ENCODE peak calls at places on chromosomes 13 and 19, in six cellular contexts. One of them, this sample, is unnamed.

GRCh38 chr19:2785244-2786000 is at the start of gene THOP1:
- DNase-seq in KG1: peak; percentile 97
- DNase-seq in caudate nucleus: peak; percentile 92
- DNase-seq in stimulated activated CD4-positive, alpha-beta T cell treated with anti-CD3 and anti-CD28 coated beads, Interleukin-2, amount 100 ng/mL, for 48 hours: peak; percentile 99
- DNase-seq in nucleus accumbens: peak; percentile 95
- DNase-seq in activated T-cell treated with anti-CD3 and anti-CD28 coated beads, Interleukin-2, amount 50 U/mL, for 72 hours: peak; percentile 99
- DNase-seq in this sample: peak; percentile 99

GRCh38 chr19:288911-289310 is 2.3 kb downstream of the PLPP2 start:
- DNase-seq in nucleus accumbens: no peak
- DNase-seq in activated T-cell treated with anti-CD3 and anti-CD28 coated beads, Interleukin-2, amount 50 U/mL, for 72 hours: no peak
- DNase-seq in KG1: no peak
- DNase-seq in caudate nucleus: no peak
- DNase-seq in stimulated activated CD4-positive, alpha-beta T cell treated with anti-CD3 and anti-CD28 coated beads, Interleukin-2, amount 100 ng/mL, for 48 hours: no peak
- DNase-seq in this sample: no peak

GRCh38 chr13:102580552-102581169 is 16.1 kb upstream of the TPP2 start:
- DNase-seq in activated T-cell treated with anti-CD3 and anti-CD28 coated beads, Interleukin-2, amount 50 U/mL, for 72 hours: peak; percentile 49
- DNase-seq in caudate nucleus: no peak
- DNase-seq in KG1: peak; percentile 49
- DNase-seq in stimulated activated CD4-positive, alpha-beta T cell treated with anti-CD3 and anti-CD28 coated beads, Interleukin-2, amount 100 ng/mL, for 48 hours: peak; percentile 24
- DNase-seq in nucleus accumbens: no peak
- DNase-seq in this sample: peak; percentile 66

GRCh38 chr13:111267784-111268183 is 52.7 kb upstream of the TEX29 start:
- DNase-seq in nucleus accumbens: no peak
- DNase-seq in activated T-cell treated with anti-CD3 and anti-CD28 coated beads, Interleukin-2, amount 50 U/mL, for 72 hours: no peak
- DNase-seq in KG1: no peak
- DNase-seq in caudate nucleus: no peak
- DNase-seq in stimulated activated CD4-positive, alpha-beta T cell treated with anti-CD3 and anti-CD28 coated beads, Interleukin-2, amount 100 ng/mL, for 48 hours: no peak
- DNase-seq in this sample: no peak

GRCh38 chr19:13992025-13992424 is 14.1 kb downstream of the RFX1 start:
- DNase-seq in nucleus accumbens: no peak
- DNase-seq in caudate nucleus: no peak
- DNase-seq in KG1: no peak
- DNase-seq in stimulated activated CD4-positive, alpha-beta T cell treated with anti-CD3 and anti-CD28 coated beads, Interleukin-2, amount 100 ng/mL, for 48 hours: no peak
- DNase-seq in activated T-cell treated with anti-CD3 and anti-CD28 coated beads, Interleukin-2, amount 50 U/mL, for 72 hours: no peak
- DNase-seq in this sample: no peak

GRCh38 chr19:45994456-45994988 is 745 bp upstream of the CCDC61 start:
- DNase-seq in KG1: no peak
- DNase-seq in nucleus accumbens: no peak
- DNase-seq in stimulated activated CD4-positive, alpha-beta T cell treated with anti-CD3 and anti-CD28 coated beads, Interleukin-2, amount 100 ng/mL, for 48 hours: no peak
- DNase-seq in activated T-cell treated with anti-CD3 and anti-CD28 coated beads, Interleukin-2, amount 50 U/mL, for 72 hours: no peak
- DNase-seq in caudate nucleus: no peak
- DNase-seq in this sample: no peak

GRCh38 chr13:73451120-73452029 is 392.6 kb downstream of the KLF5 start:
- DNase-seq in stimulated activated CD4-positive, alpha-beta T cell treated with anti-CD3 and anti-CD28 coated beads, Interleukin-2, amount 100 ng/mL, for 48 hours: no peak
- DNase-seq in KG1: no peak
- DNase-seq in activated T-cell treated with anti-CD3 and anti-CD28 coated beads, Interleukin-2, amount 50 U/mL, for 72 hours: no peak
- DNase-seq in caudate nucleus: no peak
- DNase-seq in nucleus accumbens: no peak
- DNase-seq in this sample: no peak

GRCh38 chr13:59547950-59548349 is 615.8 kb downstream of the DIAPH3 start:
- DNase-seq in activated T-cell treated with anti-CD3 and anti-CD28 coated beads, Interleukin-2, amount 50 U/mL, for 72 hours: no peak
- DNase-seq in nucleus accumbens: no peak
- DNase-seq in KG1: no peak
- DNase-seq in stimulated activated CD4-positive, alpha-beta T cell treated with anti-CD3 and anti-CD28 coated beads, Interleukin-2, amount 100 ng/mL, for 48 hours: no peak
- DNase-seq in caudate nucleus: no peak
- DNase-seq in this sample: no peak

GRCh38 chr13:47420568-47420967 is 523.7 kb upstream of the HTR2A start:
- DNase-seq in nucleus accumbens: no peak
- DNase-seq in caudate nucleus: no peak
- DNase-seq in stimulated activated CD4-positive, alpha-beta T cell treated with anti-CD3 and anti-CD28 coated beads, Interleukin-2, amount 100 ng/mL, for 48 hours: no peak
- DNase-seq in activated T-cell treated with anti-CD3 and anti-CD28 coated beads, Interleukin-2, amount 50 U/mL, for 72 hours: no peak
- DNase-seq in KG1: no peak
- DNase-seq in this sample: no peak

GRCh38 chr19:3547301-3547731 is 8.3 kb downstream of the TEKTIP1 start:
- DNase-seq in activated T-cell treated with anti-CD3 and anti-CD28 coated beads, Interleukin-2, amount 50 U/mL, for 72 hours: peak; percentile 40
- DNase-seq in caudate nucleus: no peak
- DNase-seq in KG1: no peak
- DNase-seq in nucleus accumbens: no peak
- DNase-seq in stimulated activated CD4-positive, alpha-beta T cell treated with anti-CD3 and anti-CD28 coated beads, Interleukin-2, amount 100 ng/mL, for 48 hours: peak; percentile 34
- DNase-seq in this sample: no peak

GRCh38 chr13:98571955-98572662 is 4.8 kb downstream of the STK24 start:
- DNase-seq in activated T-cell treated with anti-CD3 and anti-CD28 coated beads, Interleukin-2, amount 50 U/mL, for 72 hours: no peak
- DNase-seq in nucleus accumbens: no peak
- DNase-seq in stimulated activated CD4-positive, alpha-beta T cell treated with anti-CD3 and anti-CD28 coated beads, Interleukin-2, amount 100 ng/mL, for 48 hours: no peak
- DNase-seq in caudate nucleus: no peak
- DNase-seq in KG1: no peak
- DNase-seq in this sample: no peak

GRCh38 chr13:95948646-95949045 is 104.6 kb downstream of the UGGT2 start:
- DNase-seq in caudate nucleus: no peak
- DNase-seq in activated T-cell treated with anti-CD3 and anti-CD28 coated beads, Interleukin-2, amount 50 U/mL, for 72 hours: no peak
- DNase-seq in nucleus accumbens: no peak
- DNase-seq in KG1: no peak
- DNase-seq in stimulated activated CD4-positive, alpha-beta T cell treated with anti-CD3 and anti-CD28 coated beads, Interleukin-2, amount 100 ng/mL, for 48 hours: no peak
- DNase-seq in this sample: no peak

GRCh38 chr19:18488403-18488723 is 33.5 kb downstream of the ELL start:
- DNase-seq in KG1: no peak
- DNase-seq in caudate nucleus: no peak
- DNase-seq in stimulated activated CD4-positive, alpha-beta T cell treated with anti-CD3 and anti-CD28 coated beads, Interleukin-2, amount 100 ng/mL, for 48 hours: no peak
- DNase-seq in activated T-cell treated with anti-CD3 and anti-CD28 coated beads, Interleukin-2, amount 50 U/mL, for 72 hours: no peak
- DNase-seq in nucleus accumbens: no peak
- DNase-seq in this sample: no peak

GRCh38 chr19:374886-375235 is 30.3 kb upstream of the MIER2 start:
- DNase-seq in activated T-cell treated with anti-CD3 and anti-CD28 coated beads, Interleukin-2, amount 50 U/mL, for 72 hours: no peak
- DNase-seq in stimulated activated CD4-positive, alpha-beta T cell treated with anti-CD3 and anti-CD28 coated beads, Interleukin-2, amount 100 ng/mL, for 48 hours: no peak
- DNase-seq in caudate nucleus: no peak
- DNase-seq in KG1: no peak
- DNase-seq in nucleus accumbens: no peak
- DNase-seq in this sample: no peak

GRCh38 chr19:5665781-5666513 is 14.4 kb downstream of the MICOS13 start:
- DNase-seq in KG1: no peak
- DNase-seq in stimulated activated CD4-positive, alpha-beta T cell treated with anti-CD3 and anti-CD28 coated beads, Interleukin-2, amount 100 ng/mL, for 48 hours: no peak
- DNase-seq in nucleus accumbens: no peak
- DNase-seq in caudate nucleus: no peak
- DNase-seq in activated T-cell treated with anti-CD3 and anti-CD28 coated beads, Interleukin-2, amount 50 U/mL, for 72 hours: no peak
- DNase-seq in this sample: no peak

GRCh38 chr13:52156724-52157251 is 2.6 kb downstream of the NEK3 start:
- DNase-seq in KG1: no peak
- DNase-seq in caudate nucleus: no peak
- DNase-seq in stimulated activated CD4-positive, alpha-beta T cell treated with anti-CD3 and anti-CD28 coated beads, Interleukin-2, amount 100 ng/mL, for 48 hours: no peak
- DNase-seq in nucleus accumbens: no peak
- DNase-seq in activated T-cell treated with anti-CD3 and anti-CD28 coated beads, Interleukin-2, amount 50 U/mL, for 72 hours: no peak
- DNase-seq in this sample: no peak

GRCh38 chr19:34731019-34731829 is 2.8 kb upstream of the ZNF181 start:
- DNase-seq in activated T-cell treated with anti-CD3 and anti-CD28 coated beads, Interleukin-2, amount 50 U/mL, for 72 hours: no peak
- DNase-seq in caudate nucleus: no peak
- DNase-seq in stimulated activated CD4-positive, alpha-beta T cell treated with anti-CD3 and anti-CD28 coated beads, Interleukin-2, amount 100 ng/mL, for 48 hours: no peak
- DNase-seq in KG1: no peak
- DNase-seq in nucleus accumbens: no peak
- DNase-seq in this sample: no peak

GRCh38 chr13:102774210-102774560 is 599 bp upstream of the TEX30 start:
- DNase-seq in stimulated activated CD4-positive, alpha-beta T cell treated with anti-CD3 and anti-CD28 coated beads, Interleukin-2, amount 100 ng/mL, for 48 hours: no peak
- DNase-seq in activated T-cell treated with anti-CD3 and anti-CD28 coated beads, Interleukin-2, amount 50 U/mL, for 72 hours: no peak
- DNase-seq in nucleus accumbens: no peak
- DNase-seq in caudate nucleus: no peak
- DNase-seq in KG1: no peak
- DNase-seq in this sample: no peak

GRCh38 chr13:24644051-24644450 is 36.2 kb upstream of the ATP12A start:
- DNase-seq in caudate nucleus: no peak
- DNase-seq in activated T-cell treated with anti-CD3 and anti-CD28 coated beads, Interleukin-2, amount 50 U/mL, for 72 hours: no peak
- DNase-seq in nucleus accumbens: no peak
- DNase-seq in KG1: no peak
- DNase-seq in stimulated activated CD4-positive, alpha-beta T cell treated with anti-CD3 and anti-CD28 coated beads, Interleukin-2, amount 100 ng/mL, for 48 hours: no peak
- DNase-seq in this sample: no peak

GRCh38 chr13:66195238-66195637 is 1034.9 kb downstream of the PCDH9 start:
- DNase-seq in nucleus accumbens: no peak
- DNase-seq in stimulated activated CD4-positive, alpha-beta T cell treated with anti-CD3 and anti-CD28 coated beads, Interleukin-2, amount 100 ng/mL, for 48 hours: no peak
- DNase-seq in activated T-cell treated with anti-CD3 and anti-CD28 coated beads, Interleukin-2, amount 50 U/mL, for 72 hours: no peak
- DNase-seq in caudate nucleus: no peak
- DNase-seq in KG1: no peak
- DNase-seq in this sample: no peak

GRCh38 chr19:49119411-49120324 is at the start of gene PPFIA3:
- DNase-seq in stimulated activated CD4-positive, alpha-beta T cell treated with anti-CD3 and anti-CD28 coated beads, Interleukin-2, amount 100 ng/mL, for 48 hours: no peak
- DNase-seq in caudate nucleus: no peak
- DNase-seq in activated T-cell treated with anti-CD3 and anti-CD28 coated beads, Interleukin-2, amount 50 U/mL, for 72 hours: peak; percentile 41
- DNase-seq in nucleus accumbens: peak; percentile 23
- DNase-seq in KG1: no peak
- DNase-seq in this sample: no peak

GRCh38 chr19:4575267-4575793 is 15.8 kb upstream of the SEMA6B start:
- DNase-seq in nucleus accumbens: no peak
- DNase-seq in stimulated activated CD4-positive, alpha-beta T cell treated with anti-CD3 and anti-CD28 coated beads, Interleukin-2, amount 100 ng/mL, for 48 hours: no peak
- DNase-seq in KG1: no peak
- DNase-seq in activated T-cell treated with anti-CD3 and anti-CD28 coated beads, Interleukin-2, amount 50 U/mL, for 72 hours: peak; percentile 33
- DNase-seq in caudate nucleus: no peak
- DNase-seq in this sample: no peak